ENCODE peak calls at places on chromosomes 16 and 17, in five cellular contexts. R is IMR-90, Y is EL, S is uterus, E is COLO829. X is an unnamed sample.

GRCh38 chr17:58865301-58865700 is 109.6 kb downstream of the PPM1E start:
- DNase-seq in Y (no peak), S (no peak), R (no peak), E (no peak), X (no peak)

GRCh38 chr17:36608794-36609497 is 7.6 kb downstream of the MRM1 start:
- DNase-seq in R (peak; percentile 66), S (peak; percentile 45), E (no peak), Y (peak; percentile 60), X (no peak)

GRCh38 chr17:40168262-40168832 is 8.9 kb upstream of the RAPGEFL1 start:
- DNase-seq in E (peak; percentile 83), Y (peak; percentile 73), R (peak; percentile 69), S (no peak), X (no peak)

GRCh38 chr17:77696720-77697460 is 261.6 kb upstream of the TNRC6C start:
- DNase-seq in S (peak; percentile 53), R (no peak), Y (no peak), E (no peak), X (no peak)

GRCh38 chr17:75996665-75997590 is 3.7 kb upstream of the CDK3 start:
- DNase-seq in E (no peak), S (no peak), Y (peak; percentile 81), R (peak; percentile 58), X (peak; percentile 33)

GRCh38 chr17:39094607-39095308 is 56.7 kb downstream of the PLXDC1 start:
- DNase-seq in Y (no peak), R (no peak), S (no peak), E (no peak), X (no peak)

GRCh38 chr16:81635336-81635947 is 143.6 kb upstream of the PLCG2 start:
- DNase-seq in E (no peak), R (no peak), S (no peak), Y (no peak), X (no peak)

GRCh38 chr17:15432807-15433547 is 34.4 kb downstream of the CDRT4 start:
- DNase-seq in E (no peak), R (peak; percentile 93), Y (peak; percentile 23), S (peak; percentile 37), X (no peak)

GRCh38 chr17:2903193-2903974 is 107.1 kb downstream of the RAP1GAP2 start:
- DNase-seq in Y (no peak), E (no peak), S (no peak), R (no peak), X (no peak)

X was measured in T-helper 17 cell.